ENCODE peak calls at places on chromosomes 4 and X, in seven cellular contexts. V is BE2C; K is CD8-positive, alpha-beta T cell; E is heart left ventricle; L is sigmoid colon; X is aorta; B is lower lobe of right lung. I is an unnamed sample.

GRCh38 chr4:66923081-66923865 is 622.0 kb downstream of the CENPC start:
- DNase-seq in V (no peak), K (no peak), E (no peak), L (no peak), X (no peak), B (no peak), I (no peak)

GRCh38 chr4:153427363-153428071 is 38.6 kb upstream of the TMEM131L start:
- DNase-seq in V (no peak), K (no peak), E (no peak), L (no peak), X (no peak), B (no peak), I (no peak)

GRCh38 chr4:105657117-105657765 is 51.2 kb downstream of the INTS12 start:
- DNase-seq in V (no peak), K (no peak), E (no peak), L (no peak), X (no peak), B (no peak), I (no peak)

GRCh38 chrX:30489323-30489722 is 88.2 kb downstream of the TASL start:
- DNase-seq in V (no peak), K (no peak), E (no peak), L (no peak), X (no peak), B (no peak), I (no peak)

GRCh38 chr4:132097046-132097445 is 1052.0 kb upstream of the PCDH10 start:
- DNase-seq in V (no peak), K (no peak), E (no peak), L (no peak), X (no peak), B (no peak), I (no peak)

GRCh38 chrX:30893206-30893605 is 4.2 kb upstream of the TAB3 start:
- DNase-seq in V (no peak), K (no peak), E (no peak), L (no peak), X (no peak), B (no peak), I (no peak)

GRCh38 chr4:47704693-47705325 is 133.1 kb downstream of the CORIN start:
- DNase-seq in V (peak; percentile 77), K (no peak), E (peak; percentile 60), L (no peak), X (no peak), B (no peak), I (no peak)

GRCh38 chr4:147034372-147034771 is 88.7 kb upstream of the TTC29 start:
- DNase-seq in V (no peak), K (no peak), E (no peak), L (no peak), X (no peak), B (no peak), I (no peak)

GRCh38 chr4:22607382-22607781 is 85.4 kb upstream of the GBA3 start:
- DNase-seq in V (peak; percentile 55), K (peak; percentile 62), E (peak; percentile 45), L (peak; percentile 71), X (no peak), B (no peak), I (no peak)

GRCh38 chrX:40922307-40922706 is 162.9 kb upstream of the USP9X start:
- DNase-seq in V (no peak), K (no peak), E (no peak), L (no peak), X (no peak), B (no peak), I (no peak)

GRCh38 chr4:112604590-112604989 is 32.1 kb downstream of the ZGRF1 start:
- DNase-seq in V (peak; percentile 58), K (no peak), E (no peak), L (no peak), X (no peak), B (no peak), I (peak; percentile 28)

GRCh38 chrX:134685662-134686061 is 27.4 kb upstream of the PLAC1 start:
- DNase-seq in V (no peak), K (no peak), E (no peak), L (no peak), X (no peak), B (no peak), I (no peak)

DNA sequence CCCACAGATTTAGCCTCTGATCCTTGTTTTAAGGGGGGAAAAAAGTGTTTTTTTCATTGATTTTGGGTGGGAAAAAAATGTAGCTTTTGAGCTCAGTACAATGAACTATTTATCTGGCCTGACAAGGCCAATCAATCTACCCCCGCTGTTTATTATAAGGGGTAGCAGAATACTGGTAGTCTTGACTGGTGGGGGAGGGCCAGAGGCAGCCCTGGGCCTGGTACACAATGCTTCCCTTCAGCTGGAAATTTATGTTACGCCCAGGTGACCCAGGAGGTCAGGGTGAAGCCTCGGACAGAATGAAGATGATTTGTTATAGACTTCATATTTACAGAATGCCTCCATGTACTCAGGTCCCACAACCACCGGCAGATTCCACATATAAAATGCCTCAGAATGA is 143.2 kb downstream of the SH3KBP1 start:
- DNase-seq in V (no peak), K (no peak), E (no peak), L (no peak), X (no peak), B (no peak), I (no peak)
- H3K4me1 ChIP-seq in V (no peaks in the 10 kb centered on the region), K (peaks cover 99% of the 10 kb centered on the region), E (no peaks in the 10 kb centered on the region), L (no peaks in the 10 kb centered on the region), X (no peaks in the 10 kb centered on the region), B (peaks cover 31% of the 10 kb centered on the region), I (peaks cover 97% of the 10 kb centered on the region)

DNA sequence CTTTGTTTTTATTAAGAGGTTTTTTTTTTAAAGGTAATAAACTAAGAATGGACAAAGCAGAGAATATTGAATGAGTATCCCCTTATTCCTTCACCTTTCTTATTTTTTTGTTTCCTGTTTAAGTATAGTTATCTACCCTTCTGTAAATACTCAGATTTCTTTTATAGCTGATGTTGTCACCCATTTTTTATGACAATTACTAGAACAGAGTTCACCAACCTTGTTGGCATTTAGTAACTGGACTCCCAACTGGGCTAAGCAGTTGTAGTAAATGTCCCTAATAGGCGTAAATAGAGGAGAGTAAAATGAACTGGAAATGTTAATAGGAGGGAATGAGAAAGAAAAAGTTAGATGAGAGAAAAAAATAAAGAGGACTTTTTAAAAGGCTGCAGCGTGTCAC is 9.8 kb downstream of the PDLIM5 start:
- DNase-seq in V (no peak), K (no peak), E (no peak), L (no peak), X (no peak), B (no peak), I (no peak)
- H3K4me1 ChIP-seq in V (peaks cover 16% of the 10 kb centered on the region), K (no peaks in the 10 kb centered on the region), E (peaks cover 67% of the 10 kb centered on the region), L (peaks cover 51% of the 10 kb centered on the region), X (peaks cover 8% of the 10 kb centered on the region), B (peaks cover 15% of the 10 kb centered on the region), I (peaks cover 3% of the 10 kb centered on the region)

DNA sequence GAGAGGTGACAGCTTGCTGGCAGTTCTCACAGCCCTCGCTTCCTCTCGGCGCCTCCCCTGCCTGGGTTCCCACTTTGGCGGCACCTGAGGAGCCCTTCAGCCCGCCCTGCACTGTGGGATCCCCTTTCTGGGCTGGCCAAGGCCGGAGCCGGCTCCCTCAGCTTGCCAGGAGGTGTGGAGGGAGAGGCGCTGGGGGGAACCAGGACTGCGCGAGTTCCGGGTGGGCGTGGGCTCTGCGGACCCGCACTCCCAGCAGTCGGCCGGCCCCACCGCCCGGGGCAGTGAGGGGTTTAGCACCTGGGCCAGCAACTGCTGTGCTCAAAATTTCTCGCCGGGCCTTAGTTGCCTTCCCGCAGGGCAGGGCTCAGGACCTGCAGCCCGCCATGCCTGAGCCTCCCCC is 47.0 kb upstream of the PTPN13 start:
- DNase-seq in V (no peak), K (no peak), E (no peak), L (no peak), X (no peak), B (no peak), I (no peak)
- H3K4me1 ChIP-seq in V (no peaks in the 10 kb centered on the region), K (no peaks in the 10 kb centered on the region), E (peaks cover 7% of the 10 kb centered on the region), L (no peaks in the 10 kb centered on the region), X (no peaks in the 10 kb centered on the region), B (peaks cover 5% of the 10 kb centered on the region), I (no peaks in the 10 kb centered on the region)

DNA sequence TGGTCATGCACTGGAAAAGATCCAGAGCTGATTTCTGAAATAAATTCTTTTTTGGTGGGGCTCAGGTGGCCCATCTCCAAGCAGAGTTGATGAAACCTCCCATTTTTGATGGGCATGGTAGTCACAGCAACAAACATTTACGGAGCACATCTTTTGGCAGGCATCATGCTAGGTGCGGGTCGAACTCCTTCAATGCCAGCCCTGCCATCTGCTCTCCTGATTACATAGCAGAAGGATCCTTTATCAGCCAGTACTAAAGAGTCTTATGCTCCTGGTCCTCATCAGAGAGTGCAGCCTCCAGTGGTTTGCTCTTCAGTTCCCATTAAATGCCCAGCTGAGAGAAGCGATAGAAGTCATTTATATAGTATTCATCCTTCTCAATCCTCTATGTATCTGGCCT is 121.8 kb downstream of the GRXCR1 start:
- DNase-seq in V (no peak), K (no peak), E (no peak), L (no peak), X (no peak), B (no peak), I (no peak)
- H3K4me1 ChIP-seq in V (no peaks in the 10 kb centered on the region), K (no peaks in the 10 kb centered on the region), E (no peaks in the 10 kb centered on the region), L (no peaks in the 10 kb centered on the region), X (no peaks in the 10 kb centered on the region), B (no peaks in the 10 kb centered on the region), I (no peaks in the 10 kb centered on the region)

GRCh38 chr4:186934255-186934654 is 210.6 kb upstream of the FAT1 start:
- DNase-seq in V (no peak), K (no peak), E (no peak), L (no peak), X (no peak), B (no peak), I (no peak)
- H3K4me1 ChIP-seq in V (no peaks in the 10 kb centered on the region), K (no peaks in the 10 kb centered on the region), E (no peaks in the 10 kb centered on the region), L (peaks cover 18% of the 10 kb centered on the region), X (peaks cover 5% of the 10 kb centered on the region), B (peaks cover 12% of the 10 kb centered on the region), I (no peaks in the 10 kb centered on the region)

DNA sequence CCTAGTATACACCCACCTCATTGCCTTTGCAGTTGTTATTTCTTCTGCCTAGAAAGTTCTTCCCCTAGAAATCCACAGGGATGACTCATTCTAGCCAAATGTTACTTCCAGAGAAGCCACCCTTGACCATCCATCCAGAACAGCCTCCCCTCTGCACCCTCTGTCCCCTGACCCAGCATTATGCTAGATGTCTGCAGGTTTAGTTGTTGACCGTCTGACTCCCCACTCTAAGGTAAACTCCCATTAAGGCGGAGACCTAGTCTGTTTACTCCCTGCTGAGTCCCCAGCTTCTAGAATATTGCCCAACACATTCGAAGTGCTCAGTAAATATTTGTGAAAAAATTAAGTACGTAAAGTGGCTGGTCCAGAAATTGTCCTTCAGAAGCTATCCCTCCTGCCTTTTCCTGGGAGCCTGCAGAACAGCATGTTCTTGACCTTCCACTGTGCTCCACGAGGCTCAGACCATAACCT is 11.0 kb downstream of the SRD5A3 start:
- DNase-seq in V (no peak), K (no peak), E (no peak), L (no peak), X (no peak), B (no peak), I (no peak)
- H3K4me1 ChIP-seq in V (no peaks in the 10 kb centered on the region), K (no peaks in the 10 kb centered on the region), E (peaks cover 19% of the 10 kb centered on the region), L (peaks cover 17% of the 10 kb centered on the region), X (no peaks in the 10 kb centered on the region), B (peaks cover 25% of the 10 kb centered on the region), I (no peaks in the 10 kb centered on the region)

DNA sequence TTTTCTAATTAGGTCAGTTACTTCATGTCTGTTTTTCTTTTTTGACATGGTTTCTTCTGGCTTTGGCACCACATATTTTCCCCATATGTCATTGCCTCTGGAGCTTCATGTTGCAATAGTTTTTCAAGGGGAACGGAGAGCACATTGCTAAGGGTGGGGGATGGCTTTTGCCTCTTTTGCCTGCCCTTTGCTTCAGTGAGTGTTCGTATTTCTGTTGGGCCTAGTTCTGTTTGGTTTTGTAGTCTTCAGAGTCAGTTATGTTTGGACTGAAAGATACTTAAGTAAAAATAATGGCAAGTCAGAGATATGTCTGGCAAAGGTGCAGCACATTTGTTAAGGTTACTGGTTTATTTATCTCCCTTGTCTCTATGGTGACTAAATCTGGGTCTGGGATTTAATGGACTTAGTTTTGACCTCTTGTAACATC is 29.1 kb downstream of the FHL1 start:
- DNase-seq in V (no peak), K (no peak), E (no peak), L (peak; percentile 84), X (no peak), B (no peak), I (no peak)
- H3K4me1 ChIP-seq in V (no peaks in the 10 kb centered on the region), K (no peaks in the 10 kb centered on the region), E (peaks cover 25% of the 10 kb centered on the region), L (peaks cover 39% of the 10 kb centered on the region), X (peaks cover 7% of the 10 kb centered on the region), B (no peaks in the 10 kb centered on the region), I (no peaks in the 10 kb centered on the region)

I was measured in CD8-positive, alpha-beta memory T cell.